ENCODE peak calls at places on chromosomes 11 and 22, in four cellular contexts. V is AG09319, I is HS-5, N is lower leg skin. O is an unnamed sample.

GRCh38 chr11:69726019-69726418 is 22.2 kb upstream of the FGF19 start:
- DNase-seq in I (no peak), N (no peak), V (no peak), O (no peak)

GRCh38 chr22:39431821-39432251 is 25.0 kb upstream of the MGAT3 start:
- DNase-seq in I (no peak), N (no peak), V (no peak), O (no peak)

GRCh38 chr11:130217133-130217631 is 57.6 kb downstream of the ST14 start:
- DNase-seq in V (no peak), N (peak), I (no peak), O (no peak)

GRCh38 chr11:32659672-32660071 is 76.0 kb downstream of the EIF3M start:
- DNase-seq in I (no peak), N (no peak), V (no peak), O (no peak)

GRCh38 chr11:68036717-68037239 is 2.0 kb upstream of the TCIRG1 start:
- DNase-seq in I (no peak), V (no peak), N (no peak), O (no peak)

GRCh38 chr22:39364646-39365405 is 15.0 kb downstream of the SYNGR1 start:
- DNase-seq in V (no peak), I (no peak), N (no peak), O (no peak)

GRCh38 chr22:25942989-25943411 is 201.0 kb downstream of the MYO18B start:
- DNase-seq in V (no peak), I (no peak), N (no peak), O (no peak)

GRCh38 chr11:19853016-19853415 is 140.4 kb downstream of the NAV2 start:
- DNase-seq in N (no peak), V (no peak), I (peak), O (no peak)

GRCh38 chr11:514606-515005 is 7.6 kb upstream of the RNH1 start:
- DNase-seq in V (no peak), N (no peak), I (no peak), O (no peak)